ENCODE peak calls at places on chromosomes 6 and 20, in six cellular contexts. N is left ventricle myocardium inferior; G is DMS153; I is NT2/D1; F is colonic mucosa; B is CD8-positive, alpha-beta memory T cell. K is an unnamed sample.

GRCh38 chr20:2879148-2879547 is 5.9 kb downstream of the PTPRA start:
- DNase-seq in I (no peak), F (no peak), N (no peak), G (no peak), B (no peak), K (peak; percentile 71)

GRCh38 chr6:3805448-3806123 is 43.6 kb upstream of the FAM50B start:
- DNase-seq in G (no peak), I (no peak), B (no peak), F (no peak), N (no peak), K (no peak)

GRCh38 chr6:122719176-122719575 is 60.3 kb upstream of the FABP7 start:
- DNase-seq in B (no peak), I (no peak), G (no peak), N (no peak), F (no peak), K (no peak)

GRCh38 chr6:129006685-129007514 is 124.0 kb downstream of the LAMA2 start:
- DNase-seq in F (no peak), G (no peak), N (no peak), I (no peak), B (no peak), K (no peak)

GRCh38 chr6:37096025-37096424 is 73.9 kb upstream of the PIM1 start:
- DNase-seq in I (no peak), G (no peak), N (no peak), B (no peak), F (peak; percentile 32), K (no peak)

GRCh38 chr20:25296094-25297093 is 48.5 kb downstream of the PYGB start:
- DNase-seq in F (no peak), I (no peak), B (no peak), N (no peak), G (no peak), K (no peak)

GRCh38 chr6:20400476-20401402 is 940 bp upstream of the E2F3 start:
- DNase-seq in G (no peak), F (peak; percentile 83), B (peak; percentile 41), N (peak; percentile 59), I (no peak), K (no peak)

GRCh38 chr6:1111361-1111760 is 200.5 kb upstream of the FOXQ1 start:
- DNase-seq in N (no peak), B (no peak), G (no peak), I (no peak), F (no peak), K (no peak)

GRCh38 chr6:127547215-127547614 is 28.1 kb upstream of the MTCL3 start:
- DNase-seq in G (no peak), F (no peak), I (no peak), B (no peak), N (no peak), K (no peak)

GRCh38 chr20:56628873-56629463 is at the start of gene TFAP2C:
- DNase-seq in B (no peak), N (peak; percentile 59), G (peak; percentile 50), I (no peak), F (peak; percentile 86), K (no peak)

GRCh38 chr6:31535538-31536324 is 6.1 kb downstream of the DDX39B start:
- DNase-seq in B (no peak), F (no peak), N (no peak), I (no peak), G (no peak), K (no peak)

GRCh38 chr6:168527451-168528210 is 86.6 kb downstream of the SMOC2 start:
- DNase-seq in G (no peak), I (no peak), N (no peak), B (no peak), F (no peak), K (peak; percentile 92)

GRCh38 chr20:32990426-32990825 is 13.8 kb downstream of the SUN5 start:
- DNase-seq in F (no peak), N (no peak), G (no peak), I (no peak), B (no peak), K (no peak)

GRCh38 chr6:130906736-130907381 is 79.7 kb downstream of the SMLR1 start:
- DNase-seq in G (no peak), F (no peak), N (no peak), I (no peak), B (no peak), K (peak; percentile 43)

GRCh38 chr20:8914421-8914820 is 154.5 kb upstream of the PLCB4 start:
- DNase-seq in G (no peak), B (no peak), F (no peak), I (no peak), N (no peak), K (no peak)

GRCh38 chr20:39874049-39874893 is 814.8 kb downstream of the MAFB start:
- DNase-seq in I (peak; percentile 85), B (no peak), G (peak; percentile 70), F (peak; percentile 79), N (peak; percentile 58), K (peak; percentile 52)

GRCh38 chr6:30007132-30007764 is 53.8 kb upstream of the POLR1H start:
- DNase-seq in I (no peak), N (peak; percentile 25), F (peak; percentile 66), B (no peak), G (no peak), K (no peak)

GRCh38 chr6:81450180-81450579 is 302.3 kb downstream of the TENT5A start:
- DNase-seq in I (no peak), N (no peak), G (no peak), B (no peak), F (peak; percentile 23), K (no peak)

GRCh38 chr20:62518911-62519310 is 43.1 kb upstream of the GATA5 start:
- DNase-seq in B (no peak), F (no peak), N (no peak), I (no peak), G (no peak), K (no peak)

GRCh38 chr6:14848019-14848418 is 397.9 kb upstream of the JARID2 start:
- DNase-seq in G (no peak), I (no peak), B (no peak), N (no peak), F (no peak), K (no peak)

GRCh38 chr20:2237059-2237458 is 58.7 kb upstream of the TGM3 start:
- DNase-seq in F (peak; percentile 39), I (no peak), G (peak; percentile 66), N (no peak), B (no peak), K (peak; percentile 96)

GRCh38 chr6:118586741-118587485 is 38.8 kb downstream of the PLN start:
- DNase-seq in G (no peak), F (no peak), N (no peak), I (no peak), B (no peak), K (no peak)

GRCh38 chr6:89475634-89476033 is 42.7 kb downstream of the ANKRD6 start:
- DNase-seq in I (no peak), B (peak; percentile 5), F (no peak), N (no peak), G (peak; percentile 12), K (peak; percentile 13)

GRCh38 chr20:32474009-32474716 is 111.0 kb downstream of the NOL4L start:
- DNase-seq in F (peak; percentile 56), N (no peak), G (no peak), I (no peak), B (no peak), K (no peak)

GRCh38 chr6:9257215-9257614 is 821.9 kb upstream of the SLC35B3 start:
- DNase-seq in N (no peak), G (no peak), F (no peak), B (no peak), I (no peak), K (no peak)

GRCh38 chr20:7410150-7410549 is 530.1 kb downstream of the HAO1 start:
- DNase-seq in F (no peak), N (no peak), G (no peak), I (no peak), B (no peak), K (no peak)

GRCh38 chr6:123533862-123534261 is 102.9 kb downstream of the TRDN start:
- DNase-seq in B (no peak), N (no peak), I (no peak), G (no peak), F (no peak), K (no peak)

GRCh38 chr6:88380083-88380482 is 213.9 kb upstream of the CNR1 start:
- DNase-seq in B (no peak), G (no peak), F (no peak), N (peak; percentile 41), I (no peak), K (peak; percentile 56)

GRCh38 chr20:38732981-38733380 is 8.7 kb downstream of the SLC32A1 start:
- DNase-seq in B (no peak), G (no peak), N (no peak), I (no peak), F (no peak), K (no peak)

GRCh38 chr6:90846824-90847223 is 260.0 kb upstream of the MAP3K7 start:
- DNase-seq in F (no peak), I (no peak), B (no peak), G (peak; percentile 12), N (no peak), K (no peak)

GRCh38 chr6:133814235-133814634 is 74.7 kb upstream of the TCF21 start:
- DNase-seq in G (no peak), F (no peak), I (no peak), B (no peak), N (no peak), K (no peak)

GRCh38 chr6:41780623-41781301 is at the start of gene PRICKLE4:
- DNase-seq in F (peak; percentile 74), B (no peak), N (peak; percentile 59), G (no peak), I (no peak), K (no peak)

GRCh38 chr6:157442296-157442695 is 61.3 kb downstream of the ZDHHC14 start:
- DNase-seq in I (no peak), G (no peak), N (no peak), B (no peak), F (no peak), K (peak; percentile 40)

K was measured in astrocyte of the cerebellum.